ENCODE peak calls at places on chromosomes 16 and 17, in eight cellular contexts. J is PC-3, H is GM23338, N is GM23248, V is MM.1S, L is neural progenitor cell, Q is OCI-LY7, K is SK-N-SH. G is an unnamed sample.

GRCh38 chr17:49861150-49861884 is 13.4 kb upstream of the TAC4 start:
- DNase-seq in Q (peak; percentile 63), H (peak; percentile 68), J (peak; percentile 70), V (peak; percentile 30), K (peak; percentile 93), L (peak; percentile 78), N (peak; percentile 60), G (peak; percentile 84)

GRCh38 chr17:14875557-14876412 is 389.3 kb downstream of the PMP22 start:
- DNase-seq in N (no peak), J (no peak), H (no peak), V (no peak), Q (no peak), L (no peak), K (no peak), G (no peak)

GRCh38 chr17:56424005-56424404 is 169.5 kb upstream of the NOG start:
- DNase-seq in K (no peak), N (no peak), Q (no peak), V (no peak), J (no peak), H (no peak), L (no peak), G (no peak)

GRCh38 chr17:3838206-3838605 is 7.8 kb downstream of the NCBP3 start:
- DNase-seq in Q (no peak), K (no peak), N (no peak), L (no peak), V (no peak), H (no peak), J (no peak), G (peak; percentile 88)

GRCh38 chr17:59296190-59296589 is 35.3 kb upstream of the YPEL2 start:
- DNase-seq in Q (no peak), K (no peak), N (no peak), J (peak; percentile 72), H (no peak), V (no peak), L (peak; percentile 15), G (no peak)

GRCh38 chr17:19709841-19710240 is 6.5 kb downstream of the SLC47A2 start:
- DNase-seq in V (no peak), N (no peak), J (no peak), L (no peak), Q (no peak), H (no peak), K (no peak), G (no peak)

GRCh38 chr16:84569382-84569987 is 48.4 kb downstream of the COTL1 start:
- DNase-seq in H (no peak), V (no peak), N (no peak), L (no peak), K (no peak), J (no peak), Q (no peak), G (peak; percentile 78)

GRCh38 chr16:2042171-2042570 is 5.5 kb downstream of the NTHL1 start:
- DNase-seq in Q (no peak), L (no peak), H (no peak), N (no peak), V (no peak), J (no peak), K (no peak), G (no peak)

GRCh38 chr16:56400458-56400857 is 24.9 kb downstream of the AMFR start:
- DNase-seq in H (no peak), J (no peak), V (no peak), Q (no peak), L (no peak), N (no peak), K (no peak), G (no peak)

GRCh38 chr17:5049314-5049819 is 14.1 kb upstream of the SLC52A1 start:
- DNase-seq in L (no peak), V (peak; percentile 18), K (no peak), J (no peak), N (no peak), H (no peak), Q (peak; percentile 78), G (no peak)

GRCh38 chr17:6575596-6575988 is 19.2 kb upstream of the PITPNM3 start:
- DNase-seq in H (no peak), K (no peak), V (no peak), J (no peak), L (no peak), N (peak; percentile 23), Q (no peak), G (no peak)

GRCh38 chr17:6580628-6581027 is 24.3 kb upstream of the PITPNM3 start:
- DNase-seq in K (no peak), N (no peak), H (no peak), J (no peak), L (no peak), V (no peak), Q (no peak), G (no peak)

GRCh38 chr17:6577686-6578263 is 21.4 kb upstream of the PITPNM3 start:
- DNase-seq in H (peak; percentile 49), Q (no peak), V (no peak), N (no peak), K (no peak), L (no peak), J (peak; percentile 63), G (no peak)

GRCh38 chr17:6576038-6576437 is 19.7 kb upstream of the PITPNM3 start:
- DNase-seq in V (no peak), H (no peak), N (no peak), L (no peak), K (no peak), J (no peak), Q (no peak), G (no peak)

DNA sequence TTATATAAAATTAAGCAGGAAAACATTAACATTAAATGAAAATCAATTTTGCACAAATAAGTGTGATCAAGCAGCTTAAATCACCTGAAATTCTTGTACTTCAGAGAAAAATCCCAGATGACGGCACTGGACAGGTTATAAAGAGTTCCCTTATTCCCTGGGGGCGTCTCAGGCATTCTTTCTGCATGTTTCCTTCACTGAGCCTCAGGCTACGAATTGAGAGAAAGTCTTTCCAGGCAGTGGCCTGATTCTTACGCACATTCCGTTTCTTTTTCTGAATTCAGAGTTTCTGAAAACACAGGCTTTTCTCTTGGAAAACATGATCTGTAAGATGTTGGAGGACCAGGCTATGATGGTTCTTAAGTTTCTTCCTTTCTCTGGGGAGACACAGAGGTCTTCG is 22.1 kb upstream of the PITPNM3 start:
- DNase-seq in Q (no peak), K (no peak), H (no peak), N (no peak), L (no peak), V (no peak), J (no peak), G (no peak)
- TF ChIP-seq EZH2phosphoT487 in Q (no peak), K (no peak), H (no peak), N (no peak), L (no peak), V (no peak), J (no peak), G (no peak)

GRCh38 chr16:54284319-54284930 is 2.2 kb downstream of the IRX3 start:
- DNase-seq in J (no peak), N (peak; percentile 47), V (no peak), H (peak; percentile 53), K (peak; percentile 57), Q (no peak), L (peak; percentile 72), G (peak; percentile 66)
- H2AFZ ChIP-seq in J (no peak overlapping the region), N (peak overlapping the region; percentile 78), V (no peak overlapping the region), H (peak overlapping the region; percentile 28), K (no peak overlapping the region), Q (no peak overlapping the region), L (peak overlapping the region; percentile 51), G (peak overlapping the region; percentile 56)

GRCh38 chr17:75503976-75504346 is 11.4 kb downstream of the CASKIN2 start:
- DNase-seq in J (no peak), Q (no peak), V (no peak), N (no peak), L (no peak), H (no peak), K (no peak), G (no peak)
- H3K27ac ChIP-seq in J (no peak overlapping the region), Q (no peak overlapping the region), V (no peak overlapping the region), N (no peak overlapping the region), L (no peak overlapping the region), H (no peak overlapping the region), K (no peak overlapping the region), G (no peak overlapping the region)

GRCh38 chr16:19771796-19772195 is 53.7 kb downstream of the IQCK start:
- DNase-seq in J (no peak), Q (no peak), K (no peak), L (no peak), V (no peak), N (no peak), H (no peak), G (no peak)

GRCh38 chr16:19771040-19771439 is 53.0 kb downstream of the IQCK start:
- DNase-seq in H (no peak), Q (no peak), N (no peak), K (no peak), L (no peak), V (no peak), J (no peak), G (no peak)

GRCh38 chr16:19776147-19776546 is 58.1 kb downstream of the IQCK start:
- DNase-seq in V (peak; percentile 63), J (no peak), N (no peak), H (no peak), K (no peak), Q (no peak), L (no peak), G (no peak)

GRCh38 chr16:19776565-19776964 is 58.5 kb downstream of the IQCK start:
- DNase-seq in V (peak; percentile 52), Q (no peak), N (no peak), L (no peak), H (no peak), K (no peak), J (no peak), G (no peak)

GRCh38 chr16:19774024-19774423 is 56.0 kb downstream of the IQCK start:
- DNase-seq in K (no peak), N (no peak), J (no peak), L (no peak), H (no peak), Q (no peak), V (no peak), G (no peak)
- TF ChIP-seq EZH2phosphoT487 in K (no peak), N (no peak), J (no peak), L (no peak), H (no peak), Q (no peak), V (no peak), G (no peak)